ENCODE peak calls at places on chromosomes 6 and 20, in five cellular contexts. W, C, S, X and R are unnamed samples.

GRCh38 chr6:36358235-36358915 is 21.7 kb upstream of the BNIP5 start:
- DNase-seq in W (peak; percentile 42), C (no peak), S (peak; percentile 87), X (no peak), R (no peak)

GRCh38 chr6:69631552-69632346 is 165.1 kb downstream of the LMBRD1 start:
- DNase-seq in W (no peak), C (no peak), S (peak; percentile 2), X (no peak), R (no peak)

GRCh38 chr20:34318609-34319443 is 15.7 kb upstream of the AHCY start:
- DNase-seq in W (no peak), C (no peak), S (no peak), X (no peak), R (no peak)

GRCh38 chr6:143490244-143490643 is 21.3 kb downstream of the FUCA2 start:
- DNase-seq in W (no peak), C (no peak), S (no peak), X (no peak), R (no peak)

GRCh38 chr6:39342692-39343460 is 20.4 kb upstream of the KCNK16 start:
- DNase-seq in W (no peak), C (no peak), S (no peak), X (no peak), R (no peak)

GRCh38 chr6:39389372-39389767 is 66.9 kb upstream of the KCNK16 start:
- DNase-seq in W (no peak), C (no peak), S (peak; percentile 13), X (no peak), R (no peak)

GRCh38 chr6:13453771-13454251 is 33.6 kb downstream of the GFOD1 start:
- DNase-seq in W (peak; percentile 49), C (no peak), S (peak; percentile 66), X (no peak), R (no peak)

GRCh38 chr6:133503330-133503729 is 262.2 kb downstream of the EYA4 start:
- DNase-seq in W (no peak), C (no peak), S (peak; percentile 56), X (no peak), R (no peak)

GRCh38 chr6:3571836-3572235 is 115.0 kb upstream of the SLC22A23 start:
- DNase-seq in W (no peak), C (no peak), S (no peak), X (no peak), R (no peak)

GRCh38 chr6:55969501-55969900 is 94.1 kb upstream of the BMP5 start:
- DNase-seq in W (no peak), C (no peak), S (no peak), X (no peak), R (no peak)

DNA sequence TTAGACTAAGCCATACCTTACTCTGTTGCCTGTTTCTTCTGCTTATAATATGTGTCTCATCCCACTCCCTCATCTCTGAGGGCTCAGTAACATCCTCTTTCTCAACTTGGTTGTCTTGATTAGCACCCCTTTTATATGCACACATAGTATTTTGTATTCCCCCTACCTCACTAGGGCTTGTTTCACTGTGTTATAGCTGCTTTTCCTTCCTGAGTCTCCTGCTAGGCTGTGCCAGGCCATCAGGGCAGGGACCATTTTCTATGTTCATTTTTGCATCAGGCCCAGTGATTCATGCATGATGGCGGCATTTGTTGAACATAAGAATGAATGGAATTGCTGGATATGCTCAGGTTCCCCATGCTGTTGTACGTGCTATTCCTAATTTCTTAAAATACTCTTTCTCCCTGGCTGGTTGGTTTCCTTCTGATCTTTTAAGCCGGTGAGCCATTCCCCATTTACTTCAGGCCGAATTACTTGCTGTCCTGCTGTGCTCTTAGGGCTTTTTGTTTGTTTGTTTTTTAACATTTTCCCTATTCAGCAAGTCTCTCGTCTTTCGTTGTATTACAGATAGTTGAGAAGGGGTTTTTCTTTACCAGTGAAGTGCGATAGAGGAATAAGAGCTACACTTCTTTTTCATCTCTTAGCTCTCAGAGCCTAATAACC is 183.2 kb downstream of the CARMIL1 start:
- DNase-seq in W (no peak), C (no peak), S (no peak), X (no peak), R (no peak)
- H3K4me3 ChIP-seq in W (no peak overlapping the region), C (no peak overlapping the region), S (no peak overlapping the region), X (no peak overlapping the region), R (no peak overlapping the region)

GRCh38 chr6:65569505-65569904 is 137.5 kb downstream of the EYS start:
- DNase-seq in W (no peak), C (no peak), S (no peak), X (no peak), R (no peak)

GRCh38 chr6:65566117-65566516 is 140.9 kb downstream of the EYS start:
- DNase-seq in W (no peak), C (no peak), S (no peak), X (no peak), R (no peak)

DNA sequence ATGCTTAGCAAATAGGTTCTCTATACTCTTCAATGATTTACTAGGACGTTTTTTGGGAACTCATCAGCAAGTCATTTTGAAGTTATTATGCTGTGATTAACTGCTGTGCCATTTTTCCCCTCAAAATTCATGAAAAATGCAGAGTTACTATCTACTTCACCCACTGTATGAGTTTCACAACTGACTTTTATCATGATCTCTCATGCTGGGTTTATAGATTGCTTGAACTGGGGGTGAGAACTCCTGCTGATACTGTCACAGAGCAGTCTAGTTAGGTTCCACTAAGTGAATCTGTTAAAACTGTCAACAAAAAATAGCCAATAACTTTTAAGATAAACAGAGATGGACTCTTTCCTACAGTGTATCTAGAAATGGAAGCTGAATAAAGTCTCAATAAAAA is 136.7 kb downstream of the EYS start:
- DNase-seq in W (no peak), C (no peak), S (no peak), X (no peak), R (no peak)
- H3K4me3 ChIP-seq in W (no peak overlapping the region), C (no peak overlapping the region), S (no peak overlapping the region), X (no peak overlapping the region), R (no peak overlapping the region)

GRCh38 chr20:2749343-2749950 is 51.0 kb downstream of the CPXM1 start:
- DNase-seq in W (no peak), C (no peak), S (no peak), X (no peak), R (no peak)

GRCh38 chr20:2751868-2752630 is 48.4 kb downstream of the CPXM1 start:
- DNase-seq in W (no peak), C (no peak), S (no peak), X (no peak), R (no peak)

GRCh38 chr20:2749951-2750342 is 50.5 kb downstream of the CPXM1 start:
- DNase-seq in W (no peak), C (no peak), S (no peak), X (no peak), R (no peak)

GRCh38 chr20:2751347-2751867 is 49.0 kb downstream of the CPXM1 start:
- DNase-seq in W (no peak), C (no peak), S (no peak), X (no peak), R (no peak)

DNA sequence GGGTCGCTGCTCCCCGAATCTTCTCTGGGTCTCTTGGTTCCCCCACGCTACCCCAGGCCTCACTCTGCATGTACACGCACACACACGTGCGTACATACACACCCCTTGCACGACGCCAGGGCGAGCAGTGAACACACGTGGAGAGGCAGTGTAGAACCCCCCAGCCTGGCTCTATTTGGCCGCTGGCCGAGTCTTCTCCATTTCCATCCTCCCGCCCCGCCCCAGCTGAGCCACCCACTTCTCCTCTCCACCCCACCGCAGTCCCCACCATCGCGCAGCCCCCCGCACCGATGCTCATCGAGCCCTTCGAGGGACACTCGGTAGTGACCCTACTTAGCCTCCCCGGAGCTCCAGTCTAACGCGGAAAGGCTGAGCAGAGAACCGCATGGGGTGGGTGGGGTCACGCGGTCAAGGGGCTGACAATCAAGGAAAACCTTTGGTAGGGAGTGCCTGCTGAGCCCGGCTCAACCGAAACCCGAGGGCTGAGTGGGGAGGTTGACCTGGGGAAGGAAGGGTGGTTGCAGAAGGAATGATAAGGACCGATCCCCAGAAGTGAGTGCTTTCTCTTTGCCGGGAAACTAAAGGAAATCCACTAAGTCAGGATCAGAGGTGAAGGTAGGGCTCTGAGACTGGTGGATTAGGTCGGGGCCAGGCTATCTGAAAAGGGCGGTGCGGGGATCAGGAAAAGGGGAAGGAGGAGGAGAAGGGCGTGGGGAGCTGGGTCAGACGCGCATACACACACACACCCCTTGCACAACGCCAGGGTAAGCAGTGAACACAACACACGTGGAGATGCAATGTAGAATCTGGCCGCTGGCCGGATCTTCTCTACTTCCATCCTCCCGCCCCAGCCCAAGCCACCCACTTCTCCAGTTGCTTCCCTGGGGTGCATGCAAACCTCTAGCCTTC is 49.8 kb downstream of the CPXM1 start:
- DNase-seq in W (peak; percentile 17), C (peak; percentile 50), S (peak; percentile 6), X (peak; percentile 57), R (no peak)
- H3K4me3 ChIP-seq in W (no peak overlapping the region), C (no peak overlapping the region), S (no peak overlapping the region), X (peak overlapping the region; percentile 50), R (no peak overlapping the region)

GRCh38 chr6:136525586-136526195 is 24.5 kb downstream of the MAP7 start:
- DNase-seq in W (no peak), C (no peak), S (peak; percentile 18), X (no peak), R (no peak)
- H3K4me3 ChIP-seq in W (no peak overlapping the region), C (no peak overlapping the region), S (no peak overlapping the region), X (no peak overlapping the region), R (no peak overlapping the region)

GRCh38 chr6:43625393-43625992 is 3.6 kb downstream of the GTPBP2 start:
- DNase-seq in W (no peak), C (no peak), S (no peak), X (no peak), R (no peak)

GRCh38 chr6:43629104-43629504 is at the start of gene GTPBP2:
- DNase-seq in W (peak; percentile 99), C (peak; percentile 99), S (peak; percentile 99), X (peak; percentile 99), R (peak; percentile 97)

GRCh38 chr6:43628392-43629103 is 516 bp downstream of the GTPBP2 start:
- DNase-seq in W (peak; percentile 34), C (no peak), S (peak; percentile 34), X (peak; percentile 39), R (no peak)

GRCh38 chr6:43624786-43625288 is 4.2 kb downstream of the GTPBP2 start:
- DNase-seq in W (no peak), C (no peak), S (no peak), X (no peak), R (no peak)

DNA sequence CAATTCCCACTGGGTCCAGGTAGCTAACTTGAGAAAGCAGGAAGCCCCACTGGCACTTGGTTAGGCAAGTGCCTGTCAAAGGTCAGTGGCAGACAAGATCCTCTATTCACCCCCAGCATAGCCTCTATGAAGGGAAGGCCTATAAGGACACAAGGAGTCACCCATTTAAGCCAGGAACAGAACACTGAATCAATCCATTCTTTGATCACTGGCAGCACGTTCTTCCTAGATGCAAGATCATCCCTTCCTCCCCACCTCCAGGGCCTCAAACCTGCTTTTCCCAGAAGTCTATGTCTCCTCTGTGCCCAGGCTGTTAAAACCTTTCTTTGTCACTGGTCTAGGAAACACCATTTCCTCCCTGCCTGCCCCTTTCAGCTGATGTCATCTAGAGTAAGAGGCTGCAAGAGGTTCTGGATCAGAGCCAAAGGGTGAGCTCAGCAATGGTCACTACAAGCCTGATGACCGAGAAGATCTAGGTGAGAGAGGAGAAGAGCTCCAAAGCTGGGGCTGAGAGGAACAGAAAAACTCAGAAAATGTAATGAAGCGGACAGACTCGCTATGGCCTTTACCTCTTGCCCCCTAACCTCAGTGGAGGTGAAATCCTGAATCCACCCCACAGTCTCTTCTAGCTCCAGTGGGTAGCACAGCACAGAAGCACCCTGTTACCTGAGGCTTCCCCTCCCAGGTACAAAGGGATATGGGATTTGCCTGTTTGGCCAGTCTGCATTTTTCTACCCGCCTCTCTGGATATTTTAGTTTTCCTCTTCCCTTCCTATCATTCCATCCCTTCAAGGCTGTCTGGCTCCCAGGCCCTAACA is 1.8 kb downstream of the GTPBP2 start:
- DNase-seq in W (peak; percentile 99), C (peak; percentile 71), S (peak; percentile 94), X (peak; percentile 88), R (peak; percentile 96)
- H3K4me3 ChIP-seq in W (peak overlapping the region; percentile 23), C (peak overlapping the region; percentile 89), S (peak overlapping the region; percentile 8), X (peak overlapping the region; percentile 93), R (peak overlapping the region; percentile 49)

GRCh38 chr6:20333870-20334269 is 67.8 kb upstream of the E2F3 start:
- DNase-seq in W (no peak), C (no peak), S (no peak), X (no peak), R (no peak)
- H3K4me3 ChIP-seq in W (no peak overlapping the region), C (no peak overlapping the region), S (no peak overlapping the region), X (no peak overlapping the region), R (no peak overlapping the region)